ENCODE peak calls at places on chromosomes 11 and 22, in seven cellular contexts. Y is Peyer's patch, U is fibroblast of lung, C is cardiac muscle cell, E is IMR-90, M is RWPE1, Q is HepG2. J is an unnamed sample.

GRCh38 chr11:65225284-65226102 is 36.3 kb upstream of the POLA2 start:
- DNase-seq in Y (peak), U (peak), C (peak), E (peak), M (peak), Q (peak), J (peak)

GRCh38 chr11:1391165-1392010 is 1.7 kb downstream of the BRSK2 start:
- DNase-seq in Y (no peak), U (no peak), C (no peak), E (no peak), M (no peak), Q (no peak), J (no peak)

GRCh38 chr22:38246692-38247091 is 26.1 kb downstream of the TMEM184B start:
- DNase-seq in Y (no peak), U (no peak), C (no peak), E (no peak), M (no peak), Q (no peak), J (no peak)

GRCh38 chr22:48177591-48177990 is 1415.1 kb downstream of the TBC1D22A start:
- DNase-seq in Y (no peak), U (no peak), C (no peak), E (no peak), M (no peak), Q (no peak), J (no peak)

GRCh38 chr11:17257200-17257599 is 19.3 kb upstream of the NUCB2 start:
- DNase-seq in Y (no peak), U (peak), C (no peak), E (peak), M (no peak), Q (no peak), J (no peak)

GRCh38 chr11:68857037-68857586 is 15.4 kb upstream of the CPT1A start:
- DNase-seq in Y (no peak), U (no peak), C (no peak), E (no peak), M (no peak), Q (no peak), J (no peak)

GRCh38 chr11:3087373-3087772 is 30.1 kb upstream of the CARS1 start:
- DNase-seq in Y (no peak), U (no peak), C (no peak), E (no peak), M (no peak), Q (no peak), J (no peak)

GRCh38 chr11:18452927-18453326 is 2.7 kb upstream of the LDHAL6A start:
- DNase-seq in Y (no peak), U (peak), C (no peak), E (peak), M (peak), Q (no peak), J (no peak)

GRCh38 chr11:18615628-18616392 is 16.2 kb downstream of the MISFA start:
- DNase-seq in Y (no peak), U (peak), C (no peak), E (peak), M (no peak), Q (no peak), J (no peak)

GRCh38 chr11:112467721-112468120 is 207.1 kb upstream of the PLET1 start:
- DNase-seq in Y (no peak), U (no peak), C (no peak), E (no peak), M (no peak), Q (no peak), J (no peak)

GRCh38 chr22:37559901-37560681 is at the start of gene CDC42EP1:
- DNase-seq in Y (no peak), U (peak), C (peak), E (peak), M (no peak), Q (no peak), J (no peak)

GRCh38 chr11:65298131-65298535 is 16.5 kb upstream of the CDC42EP2 start:
- DNase-seq in Y (no peak), U (no peak), C (no peak), E (peak), M (no peak), Q (no peak), J (no peak)

GRCh38 chr11:105027671-105028070 is 4.7 kb upstream of the CASP5 start:
- DNase-seq in Y (no peak), U (no peak), C (no peak), E (no peak), M (no peak), Q (no peak), J (no peak)

GRCh38 chr11:33941637-33942160 is 49.8 kb upstream of the LMO2 start:
- DNase-seq in Y (no peak), U (peak), C (no peak), E (no peak), M (no peak), Q (no peak), J (no peak)

GRCh38 chr11:64577202-64577601 is 13.8 kb upstream of the SLC22A12 start:
- DNase-seq in Y (no peak), U (no peak), C (no peak), E (no peak), M (no peak), Q (no peak), J (no peak)

DNA sequence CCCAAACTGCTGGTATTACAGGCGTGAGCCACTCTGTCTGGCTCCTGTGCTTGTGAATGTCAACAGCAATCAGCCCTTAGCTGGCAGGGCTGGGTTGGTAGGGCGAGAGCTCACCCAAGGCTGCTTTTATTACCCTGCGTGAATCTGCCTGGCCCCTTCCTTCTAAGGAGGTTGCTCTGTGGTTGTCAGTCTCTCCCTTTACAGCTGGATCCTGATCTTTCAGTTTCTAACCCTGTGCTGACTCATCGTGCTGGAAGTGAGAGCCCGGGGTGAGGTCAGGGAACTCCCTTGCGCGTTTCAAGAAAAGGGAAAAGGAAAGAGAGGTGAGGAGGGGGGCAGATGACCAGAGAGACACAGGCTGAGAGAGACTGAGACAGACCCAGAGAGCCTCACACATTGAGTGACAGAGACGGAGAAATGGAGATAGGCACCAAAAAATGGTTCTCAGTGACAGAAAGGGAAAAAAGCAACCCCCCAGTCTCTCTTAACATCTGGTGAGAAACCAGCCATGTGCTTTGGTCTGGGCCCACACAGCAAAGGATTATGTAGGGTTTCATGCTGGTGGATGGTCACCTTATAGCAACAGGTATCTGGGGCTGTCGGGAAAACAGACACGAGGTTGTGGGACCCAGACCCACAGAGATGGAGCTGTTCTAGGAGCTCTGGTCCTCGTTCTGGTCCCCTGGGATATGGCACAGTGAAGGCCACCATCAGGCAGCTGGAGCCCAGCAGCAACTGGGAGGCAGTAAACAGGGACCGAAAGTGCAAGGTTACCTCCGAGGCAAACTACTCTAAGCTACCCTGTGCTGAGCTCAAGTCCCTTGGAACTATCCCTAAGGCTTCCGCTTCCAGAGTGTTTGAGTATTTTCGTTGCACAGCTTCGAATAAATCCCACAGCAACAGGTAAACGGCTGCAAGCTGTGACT is 2.5 kb downstream of the TCN2 start:
- DNase-seq in Y (no peak), U (peak), C (no peak), E (peak), M (peak), Q (no peak), J (peak)
- H3K27ac ChIP-seq in Y (peak), U (peak), C (no peak), E (peak), M (peak), Q (no peak), J (no peak)

DNA sequence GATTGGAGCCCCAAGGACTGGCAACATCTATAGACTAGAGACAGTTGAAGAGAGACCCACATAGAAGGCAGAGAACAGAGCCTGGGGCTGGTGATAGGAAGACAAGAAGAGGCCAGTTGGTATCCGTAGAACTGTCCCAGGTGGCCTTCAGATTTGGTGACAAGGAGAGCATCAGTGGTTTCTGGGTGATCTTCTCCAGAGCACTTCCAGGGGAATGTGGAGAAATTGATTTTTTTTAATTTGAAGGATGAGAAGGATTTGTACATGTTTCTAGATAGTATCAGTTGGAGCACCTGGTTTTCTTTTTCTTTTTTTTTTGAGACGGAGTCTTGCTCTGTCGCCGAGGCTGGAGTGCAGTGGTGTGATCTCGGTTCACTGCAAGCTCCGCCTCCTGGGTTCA is 14.8 kb downstream of the SLC3A2 start:
- DNase-seq in Y (no peak), U (no peak), C (no peak), E (no peak), M (no peak), Q (no peak), J (no peak)
- TF ChIP-seq CTCF in Y (no peak), U (no peak), C (no peak), E (no peak), M (no peak), Q (no peak), J (no peak)

DNA sequence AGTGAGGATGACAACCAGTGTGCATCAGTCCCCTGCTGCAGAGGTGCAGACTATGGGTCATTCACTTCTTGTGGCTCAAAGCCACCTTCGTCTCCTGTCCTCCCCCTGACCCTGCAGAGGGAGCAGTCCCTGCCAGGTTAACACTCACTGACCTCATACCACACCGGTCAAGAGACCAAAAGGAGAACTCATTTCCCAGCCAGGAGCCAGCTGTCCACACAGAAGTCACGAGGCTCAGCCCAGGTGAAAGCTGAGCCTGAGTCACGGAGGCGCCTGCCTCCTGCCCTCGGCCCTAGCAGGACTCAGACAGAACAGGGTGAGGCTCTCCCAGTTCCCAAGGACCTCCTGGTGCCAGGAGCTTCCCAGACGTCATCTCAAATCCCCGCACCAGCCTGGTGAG is 103.7 kb downstream of the MN1 start:
- DNase-seq in Y (no peak), U (no peak), C (no peak), E (no peak), M (no peak), Q (no peak), J (no peak)
- H3K27ac ChIP-seq in Y (no peak), U (no peak), C (no peak), E (no peak), M (no peak), Q (no peak), J (no peak)

DNA sequence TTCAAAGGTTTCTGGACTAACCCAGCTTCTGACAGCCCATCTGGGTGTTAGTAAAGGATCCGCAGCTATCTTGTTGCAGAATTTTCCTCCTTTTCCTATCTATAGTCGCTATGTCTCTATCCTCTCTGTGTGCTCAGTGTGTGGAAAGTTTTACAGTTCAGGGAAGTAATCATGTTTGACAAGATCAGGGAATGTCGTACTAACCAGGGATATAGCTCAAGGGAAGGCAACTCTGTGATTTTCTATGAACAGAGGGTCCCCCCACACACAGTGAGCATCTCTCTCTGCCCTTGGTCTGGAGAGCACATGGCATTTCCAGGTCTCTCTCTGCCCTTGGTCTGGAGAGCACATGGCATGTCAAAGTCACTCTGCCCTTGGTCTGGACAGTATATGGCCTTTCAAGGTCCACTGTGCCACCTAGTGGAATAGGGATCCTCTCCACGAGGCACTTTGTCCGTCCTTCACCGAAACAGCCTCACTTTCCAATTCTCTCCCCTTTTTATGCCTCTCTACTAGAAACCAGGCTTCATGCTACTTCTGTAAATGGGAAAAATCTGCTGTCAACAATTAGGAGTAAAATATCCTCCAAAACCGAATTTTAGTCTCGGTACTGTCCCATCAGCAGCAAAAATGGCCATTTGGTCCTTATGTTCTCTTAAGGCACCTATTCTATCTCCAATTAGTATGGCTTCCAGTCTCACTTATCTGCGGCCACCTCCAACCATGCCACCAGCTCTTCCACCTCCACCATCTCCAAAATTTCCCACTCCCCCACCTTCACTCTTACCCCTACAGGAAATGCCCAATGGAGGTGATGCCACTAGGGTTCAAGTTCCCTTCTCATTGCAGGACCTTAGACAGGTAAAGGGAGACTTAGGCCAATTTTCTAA is 88.7 kb downstream of the IGLL5 start:
- DNase-seq in Y (no peak), U (no peak), C (no peak), E (no peak), M (no peak), Q (peak), J (no peak)
- TF ChIP-seq CTCF in Y (no peak), U (no peak), C (no peak), E (no peak), M (no peak), Q (peak), J (no peak)

DNA sequence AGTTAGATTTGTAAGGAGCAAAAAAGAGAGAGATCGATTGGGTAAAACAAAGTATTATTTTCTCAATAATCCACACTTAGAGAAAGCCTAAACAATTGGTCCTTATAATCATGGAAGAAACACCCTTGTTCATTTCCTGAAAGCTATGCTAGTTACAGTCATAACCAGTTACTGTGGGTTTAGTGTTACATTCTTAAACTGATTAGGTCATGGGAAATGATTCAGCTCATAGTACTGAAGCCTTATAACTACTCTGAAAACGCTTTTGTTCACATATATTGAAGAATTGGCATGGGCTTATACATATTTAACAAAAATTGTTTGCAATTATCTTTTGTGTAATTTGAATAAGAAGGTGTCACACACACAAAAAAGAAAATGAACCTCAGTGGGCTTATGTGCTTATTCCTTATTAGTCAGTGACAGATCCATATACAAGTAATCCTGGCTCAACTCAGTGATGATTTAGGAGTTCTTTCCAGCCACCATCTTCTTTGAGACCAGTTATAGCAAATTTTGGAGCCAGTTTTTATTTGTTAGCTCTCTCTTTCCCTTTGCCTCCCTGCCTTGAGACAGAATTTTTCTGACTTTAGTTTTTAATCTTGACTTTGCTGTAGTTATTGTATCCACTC is 198.5 kb upstream of the CTSC start:
- DNase-seq in Y (no peak), U (peak), C (no peak), E (peak), M (peak), Q (peak), J (peak)
- H3K27ac ChIP-seq in Y (no peak), U (peak), C (no peak), E (peak), M (no peak), Q (no peak), J (peak)

DNA sequence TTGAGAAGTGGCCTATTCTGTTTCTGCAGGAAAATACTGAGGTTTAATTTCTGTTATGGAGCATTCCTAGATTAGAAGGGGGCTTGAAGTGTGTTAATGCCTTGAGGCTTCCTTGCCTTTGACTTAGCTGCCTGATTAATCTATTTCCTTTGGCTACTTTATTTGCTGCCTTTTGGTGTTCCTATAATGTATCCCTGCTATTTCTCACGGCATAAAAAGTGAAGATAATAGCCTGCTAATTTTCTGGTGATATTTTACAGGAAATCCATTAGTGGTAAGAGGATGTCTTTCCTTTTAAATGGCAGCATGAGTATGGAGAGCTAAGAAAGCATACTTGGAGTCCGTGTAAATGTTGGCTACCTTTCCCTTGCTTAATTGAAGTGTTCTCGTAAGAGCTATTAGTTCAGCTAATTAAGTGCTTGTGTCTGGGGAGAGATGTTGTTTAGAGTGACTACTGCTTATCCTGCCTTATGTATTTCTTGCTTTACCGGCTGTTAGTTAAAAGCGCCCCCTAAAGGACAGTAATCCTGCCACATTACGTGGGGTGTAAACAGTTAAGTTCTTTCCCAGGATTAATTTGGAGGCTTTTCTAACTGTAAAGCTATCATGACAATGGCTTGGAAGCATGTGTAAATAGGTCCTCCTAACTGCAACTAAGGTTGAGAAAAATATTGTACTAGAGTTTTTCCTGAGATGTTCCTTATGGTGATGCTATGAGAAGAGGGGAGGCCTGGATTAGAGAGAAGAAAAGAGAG is 45.6 kb downstream of the ZNF280B start:
- DNase-seq in Y (no peak), U (no peak), C (no peak), E (no peak), M (no peak), Q (peak), J (no peak)
- TF ChIP-seq CTCF in Y (no peak), U (peak), C (peak), E (peak), M (no peak), Q (peak), J (peak)

GRCh38 chr11:102157219-102157618 is 47.0 kb downstream of the YAP1 start:
- DNase-seq in Y (no peak), U (peak), C (no peak), E (peak), M (peak), Q (peak), J (no peak)

GRCh38 chr11:102154806-102155205 is 44.6 kb downstream of the YAP1 start:
- DNase-seq in Y (no peak), U (no peak), C (no peak), E (no peak), M (no peak), Q (no peak), J (no peak)

GRCh38 chr11:102151784-102152525 is 41.7 kb downstream of the YAP1 start:
- DNase-seq in Y (no peak), U (no peak), C (no peak), E (no peak), M (no peak), Q (no peak), J (no peak)

GRCh38 chr11:102155676-102156075 is 45.4 kb downstream of the YAP1 start:
- DNase-seq in Y (no peak), U (peak), C (no peak), E (peak), M (no peak), Q (no peak), J (no peak)

DNA sequence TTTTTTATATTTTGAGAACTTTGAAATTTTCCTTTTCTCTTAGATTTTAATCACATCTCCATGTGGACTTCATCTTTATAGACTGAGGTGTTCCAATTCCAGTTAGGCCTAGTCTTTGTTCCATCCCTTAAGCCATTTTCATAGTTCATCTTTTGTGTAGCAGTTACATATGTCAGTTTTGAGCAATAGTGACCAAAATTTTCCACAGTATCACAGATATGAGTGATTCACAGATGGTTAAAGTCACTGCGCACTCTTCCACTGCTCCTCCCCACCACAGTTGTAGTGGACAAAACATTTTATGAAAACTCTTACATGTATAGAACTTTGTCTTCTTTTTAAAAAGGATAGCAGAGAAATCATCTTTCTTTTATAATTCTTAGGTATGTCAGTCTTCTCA is 42.8 kb downstream of the YAP1 start:
- DNase-seq in Y (no peak), U (peak), C (no peak), E (no peak), M (no peak), Q (no peak), J (no peak)
- H3K27ac ChIP-seq in Y (no peak), U (no peak), C (peak), E (no peak), M (no peak), Q (no peak), J (no peak)